ENCODE peak calls at places on chromosomes 12 and 14, in six cellular contexts. L is H4, S is lower leg skin, U is nucleus accumbens, Q is astrocyte of the spinal cord, G is NAMALWA. D is an unnamed sample.

GRCh38 chr12:83800022-83800421 is 1112.6 kb downstream of the SLC6A15 start:
- DNase-seq in S (no peak), U (no peak), L (no peak), Q (no peak), G (no peak), D (no peak)

GRCh38 chr14:101119830-101120571 is 216.5 kb upstream of the RTL1 start:
- DNase-seq in U (no peak), G (no peak), L (no peak), S (peak), Q (no peak), D (no peak)

GRCh38 chr14:52730708-52731111 is 744 bp downstream of the STYX start:
- DNase-seq in Q (peak), S (no peak), L (no peak), G (no peak), U (no peak), D (no peak)

GRCh38 chr14:95998656-95999055 is 40.5 kb upstream of the C14orf132 start:
- DNase-seq in U (no peak), S (no peak), L (peak), Q (peak), G (peak), D (peak)

GRCh38 chr14:68145036-68145435 is 325.5 kb downstream of the RAD51B start:
- DNase-seq in L (no peak), G (no peak), U (no peak), S (no peak), Q (no peak), D (no peak)

GRCh38 chr14:101862177-101862576 is 100.7 kb downstream of the PPP2R5C start:
- DNase-seq in G (no peak), U (no peak), Q (peak), S (no peak), L (no peak), D (peak)

GRCh38 chr12:51980051-51980808 is 26.5 kb upstream of the TAMALIN start:
- DNase-seq in S (peak), U (peak), G (peak), L (peak), Q (peak), D (peak)

GRCh38 chr12:94534761-94535613 is 75.3 kb upstream of the CEP83 start:
- DNase-seq in Q (no peak), U (no peak), G (no peak), S (peak), L (no peak), D (no peak)

GRCh38 chr14:24428628-24429394 is 657 bp downstream of the CBLN3 start:
- DNase-seq in S (no peak), U (no peak), Q (no peak), L (no peak), G (no peak), D (no peak)

GRCh38 chr14:47763188-47763854 is 87.9 kb upstream of the MDGA2 start:
- DNase-seq in S (no peak), U (no peak), Q (no peak), G (no peak), L (no peak), D (no peak)

GRCh38 chr12:109291531-109292341 is 17.3 kb downstream of the FOXN4 start:
- DNase-seq in U (peak), Q (peak), L (no peak), G (no peak), S (no peak), D (no peak)

GRCh38 chr14:89755816-89756215 is 198.7 kb downstream of the EFCAB11 start:
- DNase-seq in U (no peak), Q (no peak), G (no peak), S (no peak), L (no peak), D (no peak)